ENCODE peak calls at places on chromosomes 1 and 21, in ten cellular contexts. O is neural progenitor cell, H is adrenal gland, R is OCI-LY7, C is heart left ventricle, W is right atrium auricular region, J is hepatocyte, T is thoracic aorta, P is K562, X is A549. Y is an unnamed sample.

GRCh38 chr1:150176593-150176992 is 26.9 kb downstream of the PLEKHO1 start:
- DNase-seq in O (no peak), H (no peak), R (no peak), C (no peak), W (no peak), J (no peak), T (no peak), P (no peak), X (no peak), Y (no peak)

GRCh38 chr1:39922139-39922757 is 20.5 kb upstream of the MYCL start:
- DNase-seq in O (peak; percentile 92), H (no peak), R (no peak), C (no peak), W (no peak), J (no peak), T (no peak), P (no peak), X (no peak), Y (no peak)

GRCh38 chr1:40421694-40422384 is 28.4 kb upstream of the ZFP69B start:
- DNase-seq in O (no peak), H (no peak), R (no peak), C (no peak), W (no peak), J (peak; percentile 46), T (no peak), P (no peak), X (no peak), Y (no peak)

GRCh38 chr1:183987593-183988318 is 49.8 kb downstream of the COLGALT2 start:
- DNase-seq in O (no peak), H (no peak), R (no peak), C (no peak), W (no peak), J (no peak), T (no peak), P (peak; percentile 60), X (no peak), Y (no peak)

GRCh38 chr1:85289207-85289847 is 12.9 kb upstream of the BCL10 start:
- DNase-seq in O (no peak), H (peak; percentile 46), R (no peak), C (no peak), W (no peak), J (peak; percentile 37), T (no peak), P (peak; percentile 47), X (peak; percentile 64), Y (no peak)

GRCh38 chr1:152735648-152736047 is 22.2 kb upstream of the KPRP start:
- DNase-seq in O (no peak), H (no peak), R (no peak), C (no peak), W (no peak), J (no peak), T (no peak), P (peak; percentile 19), X (peak; percentile 30), Y (no peak)

GRCh38 chr1:227919916-227920315 is 27.8 kb downstream of the WNT9A start:
- DNase-seq in O (peak; percentile 73), H (no peak), R (no peak), C (peak; percentile 42), W (no peak), J (no peak), T (no peak), P (peak; percentile 35), X (no peak), Y (peak; percentile 79)

GRCh38 chr21:30831194-30831765 is 1.7 kb upstream of the KRTAP7-1 start:
- DNase-seq in O (peak; percentile 59), H (no peak), R (peak; percentile 48), C (no peak), W (no peak), J (peak; percentile 29), T (no peak), P (peak; percentile 62), X (peak; percentile 9), Y (peak; percentile 30)

GRCh38 chr1:42419449-42419848 is 36.4 kb downstream of the ZMYND12 start:
- DNase-seq in O (no peak), H (no peak), R (no peak), C (no peak), W (no peak), J (peak; percentile 64), T (no peak), P (no peak), X (no peak), Y (peak; percentile 39)

GRCh38 chr1:7322912-7323311 is 448.2 kb upstream of the VAMP3 start:
- DNase-seq in O (no peak), H (no peak), R (no peak), C (no peak), W (no peak), J (no peak), T (no peak), P (no peak), X (no peak), Y (no peak)

GRCh38 chr21:35840197-35840799 is 220.0 kb downstream of the SETD4 start:
- DNase-seq in O (peak; percentile 81), H (peak; percentile 63), R (peak; percentile 76), C (no peak), W (peak; percentile 69), J (peak; percentile 85), T (peak; percentile 17), P (peak; percentile 78), X (peak; percentile 72), Y (peak; percentile 40)

GRCh38 chr1:65467536-65467935 is 47.1 kb downstream of the LEPR start:
- DNase-seq in O (peak; percentile 91), H (no peak), R (no peak), C (no peak), W (no peak), J (peak; percentile 83), T (no peak), P (peak; percentile 92), X (peak; percentile 41), Y (peak; percentile 36)

GRCh38 chr1:51266181-51266580 is 30.1 kb downstream of the RNF11 start:
- DNase-seq in O (no peak), H (no peak), R (no peak), C (no peak), W (no peak), J (no peak), T (no peak), P (no peak), X (no peak), Y (no peak)

GRCh38 chr1:196558424-196558823 is 49.8 kb downstream of the KCNT2 start:
- DNase-seq in O (no peak), H (no peak), R (no peak), C (no peak), W (no peak), J (peak; percentile 18), T (no peak), P (no peak), X (peak; percentile 59), Y (no peak)

GRCh38 chr1:93255222-93256079 is 74.9 kb downstream of the CCDC18 start:
- DNase-seq in O (no peak), H (no peak), R (no peak), C (no peak), W (no peak), J (no peak), T (no peak), P (no peak), X (no peak), Y (no peak)

DNA sequence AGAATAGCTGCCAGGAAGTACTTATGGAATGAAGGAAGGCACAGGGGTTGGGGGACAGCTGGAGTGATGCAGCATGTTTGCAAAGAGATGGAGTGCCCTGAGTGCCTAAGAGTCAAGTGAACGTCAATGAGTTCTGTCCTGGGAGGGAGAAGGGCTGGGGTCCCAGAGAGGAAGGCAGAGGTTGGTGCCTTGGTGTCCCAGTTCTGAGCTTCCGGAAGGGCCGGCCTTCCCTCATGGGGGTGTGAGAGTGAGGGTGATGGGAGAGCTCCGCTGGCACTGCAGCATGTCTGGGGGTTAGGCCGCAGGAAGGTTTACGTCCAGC is 17.6 kb downstream of the NES start:
- DNase-seq in O (no peak), H (peak; percentile 12), R (no peak), C (no peak), W (no peak), J (no peak), T (no peak), P (no peak), X (no peak), Y (no peak)
- H3K4me3 ChIP-seq in O (no peak overlapping the region), H (no peak overlapping the region), R (no peak overlapping the region), C (no peak overlapping the region), W (peak overlapping the region; percentile 30), J (no peak overlapping the region), T (peak overlapping the region; percentile 27), P (peak overlapping the region; percentile 79), X (peak overlapping the region; percentile 37), Y (no peak overlapping the region)

GRCh38 chr21:46551636-46552241 is 53.1 kb downstream of the S100B start:
- DNase-seq in O (no peak), H (no peak), R (peak; percentile 49), C (no peak), W (peak; percentile 55), J (no peak), T (no peak), P (no peak), X (no peak), Y (no peak)
- TF ChIP-seq CTCF in O (no peak), H (no peak), R (peak; percentile 47), C (no peak), W (no peak), J (no peak), T (no peak), P (no peak), X (no peak), Y (peak; percentile 19)

DNA sequence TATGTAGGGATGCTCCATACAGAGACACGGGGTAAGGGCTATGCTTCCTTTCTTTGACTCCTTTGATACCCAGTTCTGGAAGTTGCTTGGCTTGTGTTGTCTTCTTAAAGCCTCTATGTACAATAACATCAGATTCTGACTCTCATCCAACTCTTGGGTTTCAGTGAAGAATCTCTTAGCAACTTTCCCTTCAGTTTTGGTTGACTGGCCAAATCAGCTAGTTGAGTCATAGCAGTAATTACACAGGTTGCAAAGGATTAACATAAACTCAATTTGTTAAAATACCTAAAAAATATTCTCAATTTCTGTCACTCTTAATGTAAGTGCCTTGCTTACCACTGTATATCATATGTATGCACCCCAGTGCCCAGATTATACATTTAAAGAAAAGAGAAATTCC is 9.2 kb downstream of the CD1E start:
- DNase-seq in O (no peak), H (no peak), R (no peak), C (no peak), W (no peak), J (no peak), T (no peak), P (no peak), X (no peak), Y (no peak)
- H3K9me3 ChIP-seq in O (no peaks in the 10 kb centered on the region), H (no peaks in the 10 kb centered on the region), R (no peaks in the 10 kb centered on the region), C (no peaks in the 10 kb centered on the region), W (no peaks in the 10 kb centered on the region), J (no peaks in the 10 kb centered on the region), T (no peaks in the 10 kb centered on the region), P (no peaks in the 10 kb centered on the region), X (no peaks in the 10 kb centered on the region), Y (no peaks in the 10 kb centered on the region)

DNA sequence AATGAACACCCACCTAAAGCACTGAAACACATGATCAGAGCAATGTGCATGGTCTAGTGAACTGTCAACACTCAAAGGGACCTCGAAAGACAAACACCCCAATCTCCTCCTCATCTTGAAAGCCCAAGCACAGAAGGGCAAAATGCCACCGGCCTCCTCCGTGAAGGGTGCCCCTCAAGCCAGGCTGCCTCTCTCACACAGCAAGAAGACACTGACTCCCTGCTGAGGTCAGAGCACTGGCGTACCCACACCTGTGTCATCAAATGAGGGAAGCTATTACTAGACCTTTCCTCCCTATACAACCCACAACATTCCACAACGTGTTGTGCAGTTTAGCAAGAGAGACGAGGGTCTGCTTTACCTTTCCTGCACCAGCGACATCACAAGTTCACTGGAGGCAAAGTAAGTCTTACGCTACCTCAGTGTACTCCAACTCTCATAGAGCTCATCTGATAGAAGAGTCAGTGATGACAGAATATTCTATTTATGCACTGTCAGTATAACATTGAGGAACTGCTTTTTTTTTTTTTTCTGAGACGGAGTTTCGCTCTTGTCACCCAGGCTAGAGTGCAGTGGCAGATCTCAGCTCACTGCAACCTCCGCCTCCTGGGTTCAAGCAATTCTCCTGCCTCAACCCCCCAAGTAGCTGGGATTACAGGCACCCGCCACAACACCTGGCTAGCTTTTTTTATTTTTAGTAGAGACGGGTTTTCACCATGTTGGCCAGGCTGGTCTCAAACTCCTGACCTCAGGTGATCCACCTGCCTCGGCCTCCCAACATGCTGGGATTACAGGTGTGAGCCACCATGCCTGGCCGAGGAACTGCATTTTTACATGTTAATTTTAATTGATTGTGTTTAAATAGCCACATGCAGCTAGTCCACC is 3.3 kb downstream of the SH3BP5L start:
- DNase-seq in O (no peak), H (no peak), R (peak; percentile 41), C (no peak), W (peak; percentile 50), J (no peak), T (no peak), P (no peak), X (no peak), Y (no peak)
- H3K4me3 ChIP-seq in O (no peak overlapping the region), H (no peak overlapping the region), R (peak overlapping the region; percentile 21), C (no peak overlapping the region), W (no peak overlapping the region), J (no peak overlapping the region), T (peak overlapping the region; percentile 88), P (no peak overlapping the region), X (no peak overlapping the region), Y (no peak overlapping the region)

Y was measured in WERI-Rb-1.